ENCODE peak calls at places on chromosomes 11 and 22, in nine cellular contexts. One of them, this sample, is unnamed.

GRCh38 chr11:120894207-120894989 is 129.5 kb upstream of the TBCEL start:
- DNase-seq in nephron progenitor cell: no peak
- DNase-seq in heart right ventricle: no peak
- DNase-seq in fibroblast of villous mesenchyme: no peak
- DNase-seq in GM12865: no peak
- DNase-seq in prostate gland: peak; percentile 51
- DNase-seq in neural crest cell: no peak
- DNase-seq in WTC11: no peak
- DNase-seq in HFF-Myc: no peak
- DNase-seq in this sample: no peak

GRCh38 chr11:8339592-8340022 is 75.9 kb upstream of the LMO1 start:
- DNase-seq in GM12865: no peak
- DNase-seq in HFF-Myc: no peak
- DNase-seq in prostate gland: no peak
- DNase-seq in neural crest cell: no peak
- DNase-seq in WTC11: peak; percentile 62
- DNase-seq in fibroblast of villous mesenchyme: no peak
- DNase-seq in nephron progenitor cell: no peak
- DNase-seq in heart right ventricle: no peak
- DNase-seq in this sample: no peak

GRCh38 chr22:37843746-37844089 is 416 bp downstream of the ANKRD54 start:
- DNase-seq in neural crest cell: no peak
- DNase-seq in nephron progenitor cell: no peak
- DNase-seq in fibroblast of villous mesenchyme: no peak
- DNase-seq in HFF-Myc: no peak
- DNase-seq in prostate gland: peak; percentile 16
- DNase-seq in WTC11: peak; percentile 59
- DNase-seq in GM12865: peak; percentile 73
- DNase-seq in heart right ventricle: peak; percentile 30
- DNase-seq in this sample: peak; percentile 67

GRCh38 chr22:46063861-46064235 is 86.5 kb upstream of the PPARA start:
- DNase-seq in heart right ventricle: no peak
- DNase-seq in GM12865: no peak
- DNase-seq in WTC11: peak; percentile 1
- DNase-seq in neural crest cell: no peak
- DNase-seq in fibroblast of villous mesenchyme: peak; percentile 45
- DNase-seq in HFF-Myc: no peak
- DNase-seq in prostate gland: peak; percentile 61
- DNase-seq in nephron progenitor cell: no peak
- DNase-seq in this sample: no peak

GRCh38 chr11:9703280-9703679 is 39.4 kb downstream of the SWAP70 start:
- DNase-seq in prostate gland: no peak
- DNase-seq in neural crest cell: no peak
- DNase-seq in heart right ventricle: peak; percentile 39
- DNase-seq in nephron progenitor cell: no peak
- DNase-seq in HFF-Myc: no peak
- DNase-seq in fibroblast of villous mesenchyme: no peak
- DNase-seq in WTC11: no peak
- DNase-seq in GM12865: peak; percentile 49
- DNase-seq in this sample: no peak

GRCh38 chr11:100942016-100942415 is 187.6 kb downstream of the PGR start:
- DNase-seq in nephron progenitor cell: no peak
- DNase-seq in heart right ventricle: peak; percentile 71
- DNase-seq in neural crest cell: no peak
- DNase-seq in GM12865: no peak
- DNase-seq in fibroblast of villous mesenchyme: peak; percentile 51
- DNase-seq in HFF-Myc: no peak
- DNase-seq in prostate gland: peak; percentile 19
- DNase-seq in WTC11: no peak
- DNase-seq in this sample: no peak

GRCh38 chr11:104534268-104534667 is 364.0 kb downstream of the CASP12 start:
- DNase-seq in HFF-Myc: peak; percentile 19
- DNase-seq in fibroblast of villous mesenchyme: peak; percentile 26
- DNase-seq in GM12865: no peak
- DNase-seq in heart right ventricle: no peak
- DNase-seq in WTC11: no peak
- DNase-seq in nephron progenitor cell: no peak
- DNase-seq in neural crest cell: no peak
- DNase-seq in prostate gland: no peak
- DNase-seq in this sample: no peak

GRCh38 chr11:102452461-102453285 is at the start of gene TMEM123:
- DNase-seq in neural crest cell: peak; percentile 69
- DNase-seq in nephron progenitor cell: peak; percentile 86
- DNase-seq in prostate gland: peak; percentile 78
- DNase-seq in GM12865: peak; percentile 91
- DNase-seq in fibroblast of villous mesenchyme: peak; percentile 70
- DNase-seq in WTC11: peak; percentile 81
- DNase-seq in heart right ventricle: peak; percentile 80
- DNase-seq in HFF-Myc: no peak
- DNase-seq in this sample: peak; percentile 88

GRCh38 chr22:42994917-42995562 is 19.9 kb downstream of the PACSIN2 start:
- DNase-seq in neural crest cell: no peak
- DNase-seq in HFF-Myc: no peak
- DNase-seq in fibroblast of villous mesenchyme: peak; percentile 95
- DNase-seq in nephron progenitor cell: no peak
- DNase-seq in heart right ventricle: peak; percentile 34
- DNase-seq in prostate gland: peak; percentile 95
- DNase-seq in WTC11: no peak
- DNase-seq in GM12865: peak; percentile 63
- DNase-seq in this sample: peak; percentile 53

GRCh38 chr11:44862546-44863101 is 88.1 kb downstream of the TP53I11 start:
- DNase-seq in heart right ventricle: no peak
- DNase-seq in GM12865: no peak
- DNase-seq in WTC11: no peak
- DNase-seq in fibroblast of villous mesenchyme: no peak
- DNase-seq in nephron progenitor cell: no peak
- DNase-seq in HFF-Myc: no peak
- DNase-seq in neural crest cell: no peak
- DNase-seq in prostate gland: no peak
- DNase-seq in this sample: no peak

GRCh38 chr22:38214248-38215056 is 12.7 kb downstream of the MAFF start:
- DNase-seq in WTC11: peak; percentile 89
- DNase-seq in GM12865: peak; percentile 94
- DNase-seq in HFF-Myc: no peak
- DNase-seq in fibroblast of villous mesenchyme: peak; percentile 80
- DNase-seq in nephron progenitor cell: peak; percentile 88
- DNase-seq in prostate gland: peak; percentile 42
- DNase-seq in heart right ventricle: peak; percentile 47
- DNase-seq in neural crest cell: peak; percentile 73
- DNase-seq in this sample: peak; percentile 71

GRCh38 chr11:44178381-44178780 is 82.9 kb downstream of the EXT2 start:
- DNase-seq in GM12865: no peak
- DNase-seq in WTC11: no peak
- DNase-seq in fibroblast of villous mesenchyme: peak; percentile 71
- DNase-seq in neural crest cell: no peak
- DNase-seq in nephron progenitor cell: no peak
- DNase-seq in heart right ventricle: peak; percentile 20
- DNase-seq in HFF-Myc: no peak
- DNase-seq in prostate gland: no peak
- DNase-seq in this sample: no peak

GRCh38 chr11:75386912-75387311 is 12.4 kb upstream of the RPS3 start:
- DNase-seq in HFF-Myc: no peak
- DNase-seq in WTC11: no peak
- DNase-seq in neural crest cell: no peak
- DNase-seq in fibroblast of villous mesenchyme: no peak
- DNase-seq in heart right ventricle: no peak
- DNase-seq in prostate gland: no peak
- DNase-seq in nephron progenitor cell: no peak
- DNase-seq in GM12865: no peak
- DNase-seq in this sample: no peak

DNA sequence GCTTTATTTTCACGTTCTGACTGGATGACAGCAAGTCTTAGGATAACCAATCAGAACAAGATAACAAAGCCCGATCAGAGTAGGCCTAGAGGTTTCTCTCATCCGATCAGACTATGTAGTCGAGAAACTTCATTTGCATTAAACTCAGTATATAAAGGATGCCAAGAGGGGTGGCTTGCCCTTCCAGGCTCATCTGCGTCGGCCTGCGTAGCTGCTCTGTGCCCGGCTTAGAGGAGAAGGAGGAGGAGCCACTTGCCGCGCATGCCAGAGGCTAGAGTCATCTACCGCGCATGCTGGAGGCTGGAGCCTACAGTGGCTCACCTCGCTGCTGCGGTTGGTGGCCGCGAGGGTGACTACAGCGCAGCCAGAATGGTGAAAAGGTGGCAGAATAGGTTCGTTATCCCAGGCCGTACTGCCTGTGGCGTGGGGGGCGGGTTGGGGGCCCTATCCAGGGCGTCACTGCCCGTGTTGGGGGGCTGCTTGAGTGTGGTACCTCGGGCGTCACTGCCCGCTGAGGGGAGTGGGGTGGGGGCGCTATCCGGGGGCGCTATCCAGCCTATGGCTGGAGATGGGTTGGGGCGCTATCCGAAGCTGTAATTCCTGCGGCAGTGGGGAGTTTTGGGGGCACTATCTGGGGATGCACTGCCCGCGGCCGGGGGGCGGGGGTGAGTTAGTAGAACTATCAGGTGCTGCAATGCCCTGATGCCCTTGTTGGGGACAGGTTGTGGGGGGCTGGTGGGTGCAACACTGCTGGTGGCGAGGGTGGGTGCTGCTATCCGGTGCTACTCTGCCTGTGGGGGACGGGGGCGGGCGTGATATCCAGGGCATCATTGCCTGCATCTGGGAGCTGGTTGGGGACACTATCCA is at the start of gene RFPL2:
- DNase-seq in neural crest cell: peak; percentile 57
- DNase-seq in prostate gland: no peak
- DNase-seq in WTC11: peak; percentile 80
- DNase-seq in fibroblast of villous mesenchyme: peak; percentile 20
- DNase-seq in heart right ventricle: no peak
- DNase-seq in GM12865: no peak
- DNase-seq in HFF-Myc: no peak
- DNase-seq in nephron progenitor cell: peak; percentile 79
- DNase-seq in this sample: peak; percentile 58
- TF ChIP-seq CTCF in neural crest cell: no peak
- TF ChIP-seq CTCF in prostate gland: no peak
- TF ChIP-seq CTCF in WTC11: no peak
- TF ChIP-seq CTCF in fibroblast of villous mesenchyme: no peak
- TF ChIP-seq CTCF in heart right ventricle: no peak
- TF ChIP-seq CTCF in GM12865: no peak
- TF ChIP-seq CTCF in HFF-Myc: no peak
- TF ChIP-seq CTCF in nephron progenitor cell: no peak
- TF ChIP-seq CTCF in this sample: no peak

DNA sequence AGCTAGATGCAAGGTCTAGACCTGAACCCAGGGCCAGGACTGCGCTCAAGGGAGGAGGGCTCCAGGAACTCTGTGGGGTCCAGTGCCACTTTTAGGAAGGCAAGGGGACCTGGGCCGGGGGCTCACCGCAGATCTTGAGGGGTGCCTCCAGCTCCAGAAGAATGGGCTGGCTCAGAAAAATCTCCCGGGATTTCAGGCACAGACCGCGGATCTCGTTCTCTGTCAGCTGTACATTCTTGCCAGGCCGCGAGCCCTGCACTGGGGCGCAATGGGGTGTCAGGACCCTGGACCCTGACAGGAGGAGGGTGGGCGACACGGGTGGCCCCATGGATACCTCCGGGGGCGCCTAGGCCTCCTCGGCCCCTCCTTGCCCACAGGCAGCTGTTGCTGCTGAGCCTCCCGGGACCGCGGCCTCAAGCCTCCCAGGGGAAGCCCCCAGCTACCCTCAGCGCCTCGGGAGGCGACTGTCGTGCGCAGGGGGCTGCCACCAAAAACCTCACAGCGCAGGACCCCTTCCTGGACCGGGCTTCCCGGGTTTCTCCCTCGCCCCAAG is 640 bp downstream of the PPP1CA start:
- DNase-seq in fibroblast of villous mesenchyme: peak; percentile 7
- DNase-seq in GM12865: no peak
- DNase-seq in prostate gland: no peak
- DNase-seq in heart right ventricle: no peak
- DNase-seq in WTC11: no peak
- DNase-seq in neural crest cell: no peak
- DNase-seq in HFF-Myc: no peak
- DNase-seq in nephron progenitor cell: no peak
- DNase-seq in this sample: peak; percentile 48
- TF ChIP-seq CTCF in fibroblast of villous mesenchyme: no peak
- TF ChIP-seq CTCF in GM12865: no peak
- TF ChIP-seq CTCF in prostate gland: no peak
- TF ChIP-seq CTCF in heart right ventricle: no peak
- TF ChIP-seq CTCF in WTC11: no peak
- TF ChIP-seq CTCF in neural crest cell: no peak
- TF ChIP-seq CTCF in HFF-Myc: no peak
- TF ChIP-seq CTCF in nephron progenitor cell: no peak
- TF ChIP-seq CTCF in this sample: no peak

GRCh38 chr11:18466402-18466801 is 10.7 kb downstream of the LDHAL6A start:
- DNase-seq in nephron progenitor cell: no peak
- DNase-seq in fibroblast of villous mesenchyme: no peak
- DNase-seq in HFF-Myc: no peak
- DNase-seq in heart right ventricle: no peak
- DNase-seq in WTC11: no peak
- DNase-seq in GM12865: no peak
- DNase-seq in prostate gland: no peak
- DNase-seq in neural crest cell: no peak
- DNase-seq in this sample: no peak

GRCh38 chr11:18472587-18472986 is 16.9 kb downstream of the LDHAL6A start:
- DNase-seq in neural crest cell: no peak
- DNase-seq in prostate gland: no peak
- DNase-seq in heart right ventricle: no peak
- DNase-seq in WTC11: no peak
- DNase-seq in GM12865: no peak
- DNase-seq in nephron progenitor cell: no peak
- DNase-seq in fibroblast of villous mesenchyme: no peak
- DNase-seq in HFF-Myc: no peak
- DNase-seq in this sample: no peak

GRCh38 chr11:18468962-18469361 is 13.3 kb downstream of the LDHAL6A start:
- DNase-seq in prostate gland: no peak
- DNase-seq in neural crest cell: no peak
- DNase-seq in HFF-Myc: no peak
- DNase-seq in nephron progenitor cell: no peak
- DNase-seq in WTC11: no peak
- DNase-seq in GM12865: peak; percentile 26
- DNase-seq in heart right ventricle: no peak
- DNase-seq in fibroblast of villous mesenchyme: no peak
- DNase-seq in this sample: no peak

DNA sequence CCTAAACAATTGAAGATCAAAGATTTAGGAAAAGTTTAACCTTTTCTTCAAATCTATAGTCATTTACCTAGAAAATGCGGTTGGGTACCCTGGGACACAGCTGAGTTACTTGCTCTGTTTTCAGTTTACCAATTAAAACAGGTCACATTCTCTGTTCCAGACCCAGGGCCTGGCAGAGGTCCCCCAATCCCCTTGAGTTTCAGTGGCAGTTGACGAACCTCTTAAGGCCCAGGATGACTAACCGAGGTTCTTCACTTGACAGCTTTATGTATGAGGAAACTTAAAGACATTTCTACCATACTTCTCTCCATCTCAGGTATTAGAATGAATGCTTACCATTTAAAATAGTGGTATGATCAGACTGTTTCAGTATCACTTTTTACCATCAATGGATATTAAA is 16.3 kb downstream of the LDHAL6A start:
- DNase-seq in fibroblast of villous mesenchyme: no peak
- DNase-seq in HFF-Myc: no peak
- DNase-seq in GM12865: peak; percentile 63
- DNase-seq in WTC11: no peak
- DNase-seq in prostate gland: no peak
- DNase-seq in nephron progenitor cell: no peak
- DNase-seq in heart right ventricle: no peak
- DNase-seq in neural crest cell: no peak
- DNase-seq in this sample: peak; percentile 15
- TF ChIP-seq CTCF in fibroblast of villous mesenchyme: no peak
- TF ChIP-seq CTCF in HFF-Myc: no peak
- TF ChIP-seq CTCF in GM12865: no peak
- TF ChIP-seq CTCF in WTC11: no peak
- TF ChIP-seq CTCF in prostate gland: no peak
- TF ChIP-seq CTCF in nephron progenitor cell: no peak
- TF ChIP-seq CTCF in heart right ventricle: no peak
- TF ChIP-seq CTCF in neural crest cell: no peak
- TF ChIP-seq CTCF in this sample: no peak

GRCh38 chr11:34651551-34651950 is 30.7 kb downstream of the EHF start:
- DNase-seq in HFF-Myc: no peak
- DNase-seq in nephron progenitor cell: no peak
- DNase-seq in WTC11: no peak
- DNase-seq in neural crest cell: no peak
- DNase-seq in prostate gland: no peak
- DNase-seq in heart right ventricle: no peak
- DNase-seq in GM12865: no peak
- DNase-seq in fibroblast of villous mesenchyme: no peak
- DNase-seq in this sample: no peak
- TF ChIP-seq CTCF in HFF-Myc: no peak
- TF ChIP-seq CTCF in nephron progenitor cell: no peak
- TF ChIP-seq CTCF in WTC11: no peak
- TF ChIP-seq CTCF in neural crest cell: no peak
- TF ChIP-seq CTCF in prostate gland: no peak
- TF ChIP-seq CTCF in heart right ventricle: no peak
- TF ChIP-seq CTCF in GM12865: no peak
- TF ChIP-seq CTCF in fibroblast of villous mesenchyme: no peak
- TF ChIP-seq CTCF in this sample: no peak

This sample was measured in GM13977.